ENCODE peak calls at places on chromosomes 7 and 10, in eight cellular contexts. One of them, this sample, is unnamed.

GRCh38 chr10:27661511-27662286 is 83.9 kb downstream of the MKX start:
- DNase-seq in left ventricle myocardium inferior: no peak
- DNase-seq in PC-3: peak; percentile 60
- DNase-seq in small intestine: no peak
- DNase-seq in Peyer's patch: no peak
- DNase-seq in lung: no peak
- DNase-seq in OCI-LY7: no peak
- DNase-seq in right atrium auricular region: no peak
- DNase-seq in this sample: no peak

GRCh38 chr10:35194906-35195305 is 68.3 kb downstream of the CREM start:
- DNase-seq in left ventricle myocardium inferior: no peak
- DNase-seq in PC-3: peak; percentile 37
- DNase-seq in small intestine: no peak
- DNase-seq in Peyer's patch: no peak
- DNase-seq in lung: no peak
- DNase-seq in OCI-LY7: peak; percentile 43
- DNase-seq in right atrium auricular region: no peak
- DNase-seq in this sample: no peak

GRCh38 chr7:133601607-133602006 is 348.7 kb downstream of the EXOC4 start:
- DNase-seq in left ventricle myocardium inferior: no peak
- DNase-seq in PC-3: no peak
- DNase-seq in small intestine: no peak
- DNase-seq in Peyer's patch: no peak
- DNase-seq in lung: no peak
- DNase-seq in OCI-LY7: no peak
- DNase-seq in right atrium auricular region: no peak
- DNase-seq in this sample: no peak

GRCh38 chr7:129502708-129503685 is 666 bp downstream of the SMKR1 start:
- DNase-seq in left ventricle myocardium inferior: no peak
- DNase-seq in PC-3: no peak
- DNase-seq in small intestine: no peak
- DNase-seq in Peyer's patch: no peak
- DNase-seq in lung: no peak
- DNase-seq in OCI-LY7: no peak
- DNase-seq in right atrium auricular region: peak; percentile 52
- DNase-seq in this sample: no peak

GRCh38 chr7:40827217-40828085 is 692.6 kb downstream of the SUGCT start:
- DNase-seq in left ventricle myocardium inferior: no peak
- DNase-seq in PC-3: no peak
- DNase-seq in small intestine: peak; percentile 55
- DNase-seq in Peyer's patch: peak; percentile 75
- DNase-seq in lung: no peak
- DNase-seq in OCI-LY7: no peak
- DNase-seq in right atrium auricular region: no peak
- DNase-seq in this sample: no peak

GRCh38 chr10:91694170-91694794 is 61.4 kb upstream of the PPP1R3C start:
- DNase-seq in left ventricle myocardium inferior: no peak
- DNase-seq in PC-3: peak; percentile 71
- DNase-seq in small intestine: peak; percentile 69
- DNase-seq in Peyer's patch: no peak
- DNase-seq in lung: no peak
- DNase-seq in OCI-LY7: peak; percentile 22
- DNase-seq in right atrium auricular region: no peak
- DNase-seq in this sample: no peak

GRCh38 chr10:128463991-128464755 is 337.9 kb upstream of the MKI67 start:
- DNase-seq in left ventricle myocardium inferior: peak; percentile 23
- DNase-seq in PC-3: no peak
- DNase-seq in small intestine: peak; percentile 27
- DNase-seq in Peyer's patch: peak; percentile 58
- DNase-seq in lung: peak; percentile 46
- DNase-seq in OCI-LY7: peak; percentile 13
- DNase-seq in right atrium auricular region: peak; percentile 78
- DNase-seq in this sample: peak; percentile 46

GRCh38 chr7:138089080-138089901 is 13.0 kb downstream of the AKR1D1 start:
- DNase-seq in left ventricle myocardium inferior: no peak
- DNase-seq in PC-3: peak; percentile 77
- DNase-seq in small intestine: no peak
- DNase-seq in Peyer's patch: no peak
- DNase-seq in lung: no peak
- DNase-seq in OCI-LY7: no peak
- DNase-seq in right atrium auricular region: no peak
- DNase-seq in this sample: no peak

GRCh38 chr7:92259610-92260247 is 14.0 kb downstream of the ANKIB1 start:
- DNase-seq in left ventricle myocardium inferior: no peak
- DNase-seq in PC-3: no peak
- DNase-seq in small intestine: no peak
- DNase-seq in Peyer's patch: no peak
- DNase-seq in lung: no peak
- DNase-seq in OCI-LY7: peak; percentile 20
- DNase-seq in right atrium auricular region: no peak
- DNase-seq in this sample: no peak

GRCh38 chr10:23556727-23557440 is 118.0 kb downstream of the OTUD1 start:
- DNase-seq in left ventricle myocardium inferior: no peak
- DNase-seq in PC-3: peak; percentile 54
- DNase-seq in small intestine: no peak
- DNase-seq in Peyer's patch: no peak
- DNase-seq in lung: no peak
- DNase-seq in OCI-LY7: no peak
- DNase-seq in right atrium auricular region: no peak
- DNase-seq in this sample: no peak

GRCh38 chr7:25124485-25125136 is 449 bp downstream of the CYCS start:
- DNase-seq in left ventricle myocardium inferior: no peak
- DNase-seq in PC-3: no peak
- DNase-seq in small intestine: peak; percentile 17
- DNase-seq in Peyer's patch: no peak
- DNase-seq in lung: no peak
- DNase-seq in OCI-LY7: peak; percentile 37
- DNase-seq in right atrium auricular region: no peak
- DNase-seq in this sample: no peak

GRCh38 chr7:70764004-70764691 is 367.8 kb upstream of the GALNT17 start:
- DNase-seq in left ventricle myocardium inferior: no peak
- DNase-seq in PC-3: no peak
- DNase-seq in small intestine: no peak
- DNase-seq in Peyer's patch: no peak
- DNase-seq in lung: no peak
- DNase-seq in OCI-LY7: peak; percentile 70
- DNase-seq in right atrium auricular region: no peak
- DNase-seq in this sample: no peak

DNA sequence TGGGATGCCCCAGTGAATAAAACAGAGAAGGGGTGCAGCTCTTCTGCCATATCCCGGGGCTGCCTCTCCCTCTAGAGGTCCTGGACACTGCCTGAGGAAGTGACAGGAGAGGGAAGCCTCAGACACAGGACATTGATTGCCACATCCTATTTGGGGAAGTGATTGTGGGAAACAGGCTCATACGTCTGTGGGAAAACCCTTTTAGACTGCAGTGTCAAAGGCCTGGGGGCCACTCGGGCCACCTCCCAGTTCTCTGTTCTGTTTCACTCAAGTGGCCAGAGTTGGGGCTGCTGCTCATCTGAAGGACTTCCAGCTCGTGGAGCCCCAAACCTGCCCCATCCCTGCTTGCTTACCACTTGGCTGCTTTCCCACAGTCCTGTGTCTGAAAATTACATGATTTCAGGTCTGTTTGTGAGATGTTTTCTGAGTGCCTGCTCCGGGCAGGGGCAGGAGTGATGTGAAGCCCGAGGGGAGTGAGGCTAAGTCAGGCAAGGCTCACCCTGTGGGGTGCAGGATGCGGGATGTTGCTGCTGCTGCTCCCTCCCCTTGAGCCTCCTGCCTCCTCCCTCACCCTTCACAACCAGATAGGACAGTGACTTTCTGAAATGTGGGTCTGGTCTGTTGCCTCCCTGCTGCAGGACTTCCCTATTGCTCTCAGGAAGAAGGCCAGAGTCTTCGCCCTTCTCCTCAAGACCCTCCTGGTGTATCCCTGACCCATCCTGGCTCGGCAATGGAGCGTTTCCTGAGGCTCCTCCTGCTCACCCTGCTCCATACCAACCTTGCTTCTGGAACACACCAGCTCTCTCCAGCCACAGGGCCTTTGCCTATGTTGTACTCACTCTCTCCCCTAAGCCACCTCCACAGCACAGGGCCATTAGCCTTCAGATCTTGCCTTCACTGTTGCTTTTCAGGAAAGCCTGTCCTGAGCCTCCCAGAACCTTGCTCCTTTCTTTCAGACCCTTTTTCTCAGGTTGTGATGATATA is 58.4 kb downstream of the NEURL1 start:
- DNase-seq in left ventricle myocardium inferior: no peak
- DNase-seq in PC-3: no peak
- DNase-seq in small intestine: no peak
- DNase-seq in Peyer's patch: no peak
- DNase-seq in lung: no peak
- DNase-seq in OCI-LY7: no peak
- DNase-seq in right atrium auricular region: no peak
- DNase-seq in this sample: no peak
- H3K4me1 ChIP-seq in left ventricle myocardium inferior: peaks cover 19% of the 10 kb centered on the region
- H3K4me1 ChIP-seq in PC-3: no peaks in the 10 kb centered on the region
- H3K4me1 ChIP-seq in small intestine: no peaks in the 10 kb centered on the region
- H3K4me1 ChIP-seq in Peyer's patch: no peaks in the 10 kb centered on the region
- H3K4me1 ChIP-seq in lung: peaks cover 2% of the 10 kb centered on the region
- H3K4me1 ChIP-seq in OCI-LY7: peaks cover 23% of the 10 kb centered on the region
- H3K4me1 ChIP-seq in right atrium auricular region: no peaks in the 10 kb centered on the region
- H3K4me1 ChIP-seq in this sample: no peaks in the 10 kb centered on the region

DNA sequence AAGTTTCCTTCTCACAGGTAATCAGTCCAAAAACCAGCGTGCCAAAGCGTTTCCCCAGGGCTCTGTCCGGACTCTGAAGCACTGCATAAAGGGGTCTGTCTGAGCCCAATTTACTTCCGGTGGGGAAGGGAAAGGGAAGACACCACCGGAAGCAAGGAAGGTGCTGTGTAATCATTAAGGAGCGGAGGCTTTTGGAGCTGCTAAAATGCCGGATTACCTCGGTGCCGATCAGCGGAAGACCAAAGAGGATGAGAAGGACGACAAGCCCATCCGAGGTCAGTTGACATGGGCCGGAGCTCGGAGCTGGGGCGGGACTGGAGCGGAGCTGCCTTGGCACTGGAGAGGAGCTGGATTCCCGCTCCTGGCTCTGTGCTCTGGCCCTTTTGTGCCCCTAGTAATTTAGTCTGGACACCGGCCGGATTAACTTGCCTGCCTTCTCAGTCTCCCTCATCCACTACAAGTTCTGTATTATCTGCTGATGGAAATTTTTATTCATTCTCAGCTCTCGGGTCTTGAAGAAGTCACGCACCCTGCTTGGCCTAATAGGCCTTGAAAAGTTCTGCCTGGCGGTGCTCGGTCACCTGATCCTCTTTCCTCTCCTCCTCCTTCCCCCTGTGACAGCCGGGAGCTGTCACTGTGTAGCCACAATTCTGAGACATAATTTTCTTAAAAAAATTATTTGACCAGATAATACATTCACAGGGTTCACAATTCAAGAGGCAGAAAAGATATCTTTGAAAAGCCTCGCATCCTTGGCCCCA is at the start of gene PSMC2:
- DNase-seq in left ventricle myocardium inferior: peak; percentile 69
- DNase-seq in PC-3: peak; percentile 88
- DNase-seq in small intestine: peak; percentile 84
- DNase-seq in Peyer's patch: peak; percentile 92
- DNase-seq in lung: peak; percentile 87
- DNase-seq in OCI-LY7: peak; percentile 92
- DNase-seq in right atrium auricular region: peak; percentile 76
- DNase-seq in this sample: peak; percentile 73
- H3K9me3 ChIP-seq in left ventricle myocardium inferior: no peaks in the 10 kb centered on the region
- H3K9me3 ChIP-seq in PC-3: no peaks in the 10 kb centered on the region
- H3K9me3 ChIP-seq in small intestine: no peaks in the 10 kb centered on the region
- H3K9me3 ChIP-seq in Peyer's patch: no peaks in the 10 kb centered on the region
- H3K9me3 ChIP-seq in lung: no peaks in the 10 kb centered on the region
- H3K9me3 ChIP-seq in OCI-LY7: no peaks in the 10 kb centered on the region
- H3K9me3 ChIP-seq in right atrium auricular region: no peaks in the 10 kb centered on the region
- H3K9me3 ChIP-seq in this sample: no peaks in the 10 kb centered on the region

GRCh38 chr7:156356551-156356950 is 284.0 kb upstream of the RNF32 start:
- DNase-seq in left ventricle myocardium inferior: no peak
- DNase-seq in PC-3: no peak
- DNase-seq in small intestine: no peak
- DNase-seq in Peyer's patch: no peak
- DNase-seq in lung: no peak
- DNase-seq in OCI-LY7: no peak
- DNase-seq in right atrium auricular region: no peak
- DNase-seq in this sample: no peak
- H3K4me1 ChIP-seq in left ventricle myocardium inferior: no peaks in the 10 kb centered on the region
- H3K4me1 ChIP-seq in PC-3: no peaks in the 10 kb centered on the region
- H3K4me1 ChIP-seq in small intestine: no peaks in the 10 kb centered on the region
- H3K4me1 ChIP-seq in Peyer's patch: no peaks in the 10 kb centered on the region
- H3K4me1 ChIP-seq in lung: no peaks in the 10 kb centered on the region
- H3K4me1 ChIP-seq in OCI-LY7: no peaks in the 10 kb centered on the region
- H3K4me1 ChIP-seq in right atrium auricular region: no peaks in the 10 kb centered on the region
- H3K4me1 ChIP-seq in this sample: no peaks in the 10 kb centered on the region

GRCh38 chr7:57210212-57210611 is 78.0 kb upstream of the ZNF479 start:
- DNase-seq in left ventricle myocardium inferior: no peak
- DNase-seq in PC-3: no peak
- DNase-seq in small intestine: no peak
- DNase-seq in Peyer's patch: no peak
- DNase-seq in lung: no peak
- DNase-seq in OCI-LY7: no peak
- DNase-seq in right atrium auricular region: no peak
- DNase-seq in this sample: no peak
- H3K9me3 ChIP-seq in left ventricle myocardium inferior: peaks cover 56% of the 10 kb centered on the region
- H3K9me3 ChIP-seq in PC-3: no peaks in the 10 kb centered on the region
- H3K9me3 ChIP-seq in small intestine: peaks cover 1% of the 10 kb centered on the region
- H3K9me3 ChIP-seq in Peyer's patch: no peaks in the 10 kb centered on the region
- H3K9me3 ChIP-seq in lung: peaks cover 34% of the 10 kb centered on the region
- H3K9me3 ChIP-seq in OCI-LY7: no peaks in the 10 kb centered on the region
- H3K9me3 ChIP-seq in right atrium auricular region: no peaks in the 10 kb centered on the region
- H3K9me3 ChIP-seq in this sample: no peaks in the 10 kb centered on the region

This sample was measured in prostate gland.